ENCODE peak calls at places on chromosomes 1 and 21, in ten cellular contexts. One of them, this sample, is unnamed.

GRCh38 chr21:35095859-35096291 is 46.8 kb upstream of the RUNX1 start:
- DNase-seq in HFF-Myc: no peak
- DNase-seq in T-helper 1 cell: no peak
- DNase-seq in EH: peak
- DNase-seq in A549: no peak
- DNase-seq in activated T-helper 1 cell treated with Interleukin-2 at 50 U/mL for 16 hours: no peak
- DNase-seq in activated gamma-delta T cell: no peak
- DNase-seq in RPMI7951: no peak
- DNase-seq in progenitor cell of endocrine pancreas: no peak
- DNase-seq in fibroblast of villous mesenchyme: peak
- DNase-seq in this sample: peak

GRCh38 chr21:42652527-42653491 is 612 bp upstream of the PDE9A start:
- DNase-seq in HFF-Myc: no peak
- DNase-seq in EH: peak
- DNase-seq in fibroblast of villous mesenchyme: peak
- DNase-seq in RPMI7951: peak
- DNase-seq in progenitor cell of endocrine pancreas: peak
- DNase-seq in activated gamma-delta T cell: no peak
- DNase-seq in A549: peak
- DNase-seq in T-helper 1 cell: no peak
- DNase-seq in activated T-helper 1 cell treated with Interleukin-2 at 50 U/mL for 16 hours: no peak
- DNase-seq in this sample: no peak

GRCh38 chr1:53594391-53595180 is 135.4 kb downstream of the DMRTB1 start:
- DNase-seq in activated gamma-delta T cell: no peak
- DNase-seq in RPMI7951: no peak
- DNase-seq in T-helper 1 cell: no peak
- DNase-seq in HFF-Myc: no peak
- DNase-seq in A549: no peak
- DNase-seq in fibroblast of villous mesenchyme: no peak
- DNase-seq in activated T-helper 1 cell treated with Interleukin-2 at 50 U/mL for 16 hours: no peak
- DNase-seq in progenitor cell of endocrine pancreas: no peak
- DNase-seq in EH: no peak
- DNase-seq in this sample: no peak

GRCh38 chr1:231872461-231872910 is 245.9 kb downstream of the DISC1 start:
- DNase-seq in HFF-Myc: peak
- DNase-seq in progenitor cell of endocrine pancreas: no peak
- DNase-seq in RPMI7951: peak
- DNase-seq in A549: no peak
- DNase-seq in EH: peak
- DNase-seq in T-helper 1 cell: no peak
- DNase-seq in activated gamma-delta T cell: no peak
- DNase-seq in activated T-helper 1 cell treated with Interleukin-2 at 50 U/mL for 16 hours: no peak
- DNase-seq in fibroblast of villous mesenchyme: peak
- DNase-seq in this sample: peak

GRCh38 chr1:183480971-183481431 is 8.7 kb downstream of the SMG7 start:
- DNase-seq in RPMI7951: no peak
- DNase-seq in activated gamma-delta T cell: no peak
- DNase-seq in fibroblast of villous mesenchyme: no peak
- DNase-seq in A549: no peak
- DNase-seq in HFF-Myc: no peak
- DNase-seq in activated T-helper 1 cell treated with Interleukin-2 at 50 U/mL for 16 hours: no peak
- DNase-seq in T-helper 1 cell: no peak
- DNase-seq in EH: peak
- DNase-seq in progenitor cell of endocrine pancreas: no peak
- DNase-seq in this sample: no peak

GRCh38 chr1:113812661-113813135 is 422 bp upstream of the RSBN1 start:
- DNase-seq in fibroblast of villous mesenchyme: no peak
- DNase-seq in HFF-Myc: no peak
- DNase-seq in progenitor cell of endocrine pancreas: no peak
- DNase-seq in activated T-helper 1 cell treated with Interleukin-2 at 50 U/mL for 16 hours: no peak
- DNase-seq in EH: no peak
- DNase-seq in RPMI7951: no peak
- DNase-seq in A549: no peak
- DNase-seq in T-helper 1 cell: peak
- DNase-seq in activated gamma-delta T cell: no peak
- DNase-seq in this sample: no peak

GRCh38 chr1:59687081-59687480 is 127.7 kb upstream of the HOOK1 start:
- DNase-seq in fibroblast of villous mesenchyme: no peak
- DNase-seq in A549: no peak
- DNase-seq in progenitor cell of endocrine pancreas: no peak
- DNase-seq in T-helper 1 cell: no peak
- DNase-seq in RPMI7951: no peak
- DNase-seq in HFF-Myc: no peak
- DNase-seq in activated T-helper 1 cell treated with Interleukin-2 at 50 U/mL for 16 hours: no peak
- DNase-seq in EH: no peak
- DNase-seq in activated gamma-delta T cell: no peak
- DNase-seq in this sample: no peak

GRCh38 chr21:26966978-26967913 is at the start of gene ADAMTS5:
- DNase-seq in A549: no peak
- DNase-seq in progenitor cell of endocrine pancreas: peak
- DNase-seq in HFF-Myc: no peak
- DNase-seq in EH: peak
- DNase-seq in activated gamma-delta T cell: no peak
- DNase-seq in fibroblast of villous mesenchyme: peak
- DNase-seq in activated T-helper 1 cell treated with Interleukin-2 at 50 U/mL for 16 hours: no peak
- DNase-seq in T-helper 1 cell: no peak
- DNase-seq in RPMI7951: peak
- DNase-seq in this sample: peak

GRCh38 chr1:53117836-53118235 is 24.6 kb downstream of the SLC1A7 start:
- DNase-seq in EH: no peak
- DNase-seq in RPMI7951: no peak
- DNase-seq in progenitor cell of endocrine pancreas: no peak
- DNase-seq in fibroblast of villous mesenchyme: no peak
- DNase-seq in activated T-helper 1 cell treated with Interleukin-2 at 50 U/mL for 16 hours: no peak
- DNase-seq in T-helper 1 cell: no peak
- DNase-seq in activated gamma-delta T cell: no peak
- DNase-seq in HFF-Myc: no peak
- DNase-seq in A549: no peak
- DNase-seq in this sample: no peak